ENCODE peak calls at places on chromosomes 2 and 18, in seven cellular contexts. M is DND-41, R is H9, K is left ventricle myocardium inferior, S is spleen, G is fibroblast of lung, L is kidney. F is an unnamed sample. For H3K4me1, the result is how much of the 10 kb centered on the place peaks cover.

GRCh38 chr2:178732913-178733312 is 74.3 kb downstream of the TTN start:
- DNase-seq in M (no peak), R (no peak), K (no peak), S (no peak), G (no peak), L (no peak), F (no peak)

GRCh38 chr2:34408100-34408499 is 809.0 kb upstream of the FAM98A start:
- DNase-seq in M (no peak), R (no peak), K (no peak), S (no peak), G (no peak), L (no peak), F (no peak)

GRCh38 chr2:120914839-120915521 is 179.3 kb downstream of the GLI2 start:
- DNase-seq in M (no peak), R (no peak), K (peak), S (no peak), G (peak), L (peak), F (peak)

GRCh38 chr2:200860092-200860795 is 4.2 kb downstream of the CLK1 start:
- DNase-seq in M (no peak), R (no peak), K (no peak), S (no peak), G (peak), L (no peak), F (no peak)

GRCh38 chr18:9901377-9901776 is 12.4 kb upstream of the VAPA start:
- DNase-seq in M (no peak), R (no peak), K (no peak), S (no peak), G (no peak), L (no peak), F (no peak)

GRCh38 chr2:58604096-58604495 is 363.0 kb upstream of the FANCL start:
- DNase-seq in M (no peak), R (no peak), K (no peak), S (no peak), G (no peak), L (no peak), F (no peak)

GRCh38 chr2:36733215-36733614 is 36.7 kb downstream of the VIT start:
- DNase-seq in M (no peak), R (no peak), K (peak), S (no peak), G (no peak), L (no peak), F (no peak)

GRCh38 chr2:54341656-54342055 is 85.6 kb upstream of the TSPYL6 start:
- DNase-seq in M (no peak), R (no peak), K (no peak), S (no peak), G (peak), L (no peak), F (no peak)

GRCh38 chr2:119184512-119184911 is 26.0 kb upstream of the C1QL2 start:
- DNase-seq in M (no peak), R (no peak), K (no peak), S (no peak), G (no peak), L (no peak), F (no peak)

GRCh38 chr18:37553633-37554398 is 11.8 kb downstream of the CELF4 start:
- DNase-seq in M (no peak), R (peak), K (no peak), S (peak), G (no peak), L (peak), F (peak)

GRCh38 chr2:64524604-64525322 is 635 bp downstream of the AFTPH start:
- DNase-seq in M (peak), R (peak), K (no peak), S (no peak), G (peak), L (peak), F (no peak)

GRCh38 chr18:27412551-27412950 is 227.4 kb upstream of the CHST9 start:
- DNase-seq in M (no peak), R (no peak), K (no peak), S (no peak), G (no peak), L (no peak), F (no peak)

GRCh38 chr2:215756351-215756731 is 257.0 kb downstream of the MREG start:
- DNase-seq in M (no peak), R (no peak), K (no peak), S (no peak), G (no peak), L (no peak), F (no peak)

GRCh38 chr2:231672617-231673347 is 35.5 kb upstream of the PTMA start:
- DNase-seq in M (peak), R (peak), K (no peak), S (peak), G (peak), L (no peak), F (peak)

GRCh38 chr2:56583796-56584313 is 400.1 kb downstream of the CCDC85A start:
- DNase-seq in M (no peak), R (no peak), K (no peak), S (no peak), G (no peak), L (no peak), F (no peak)

GRCh38 chr2:239688840-239689239 is 288.0 kb upstream of the HDAC4 start:
- DNase-seq in M (no peak), R (no peak), K (no peak), S (peak), G (no peak), L (no peak), F (no peak)

GRCh38 chr2:110157153-110157793 is 41.7 kb upstream of the MALL start:
- DNase-seq in M (peak), R (no peak), K (no peak), S (no peak), G (peak), L (no peak), F (no peak)

GRCh38 chr2:182855376-182855775 is 11.1 kb downstream of the FRZB start:
- DNase-seq in M (no peak), R (no peak), K (no peak), S (no peak), G (no peak), L (no peak), F (no peak)

GRCh38 chr2:182862003-182862402 is 4.4 kb downstream of the FRZB start:
- DNase-seq in M (no peak), R (no peak), K (no peak), S (no peak), G (no peak), L (no peak), F (no peak)

GRCh38 chr2:182854405-182855105 is 11.9 kb downstream of the FRZB start:
- DNase-seq in M (no peak), R (no peak), K (no peak), S (no peak), G (no peak), L (no peak), F (no peak)

GRCh38 chr2:182860858-182861257 is 5.6 kb downstream of the FRZB start:
- DNase-seq in M (no peak), R (no peak), K (no peak), S (no peak), G (no peak), L (no peak), F (no peak)

DNA sequence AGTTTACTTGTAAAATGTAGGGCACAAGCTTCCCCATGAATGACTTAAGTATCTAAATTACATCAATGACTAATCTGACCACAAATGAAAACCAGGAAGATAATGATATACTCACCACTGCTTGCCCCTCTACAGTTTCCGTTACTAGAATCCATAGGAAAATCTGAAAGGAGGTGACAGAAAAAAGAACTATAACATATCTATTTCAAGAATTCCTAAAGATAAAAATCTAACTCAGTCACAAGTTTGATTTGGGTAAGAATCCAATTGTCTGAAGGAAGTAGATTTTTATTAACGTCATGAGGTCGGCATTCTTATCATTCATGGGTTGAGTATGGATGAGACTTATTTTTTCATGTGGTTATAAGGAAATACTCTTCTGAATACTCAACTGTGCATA is 7.8 kb downstream of the FRZB start:
- DNase-seq in M (no peak), R (no peak), K (no peak), S (no peak), G (no peak), L (no peak), F (no peak)
- TF ChIP-seq CTCF in M (no peak), R (no peak), K (no peak), S (no peak), G (no peak), L (no peak), F (no peak)

GRCh38 chr2:20607446-20607845 is 43.5 kb downstream of the HS1BP3 start:
- DNase-seq in M (no peak), R (no peak), K (no peak), S (no peak), G (no peak), L (no peak), F (no peak)
- H3K4me1 ChIP-seq in M (under half), R (under half), K (half or more), S (under half), G (under half), L (under half), F (under half)

DNA sequence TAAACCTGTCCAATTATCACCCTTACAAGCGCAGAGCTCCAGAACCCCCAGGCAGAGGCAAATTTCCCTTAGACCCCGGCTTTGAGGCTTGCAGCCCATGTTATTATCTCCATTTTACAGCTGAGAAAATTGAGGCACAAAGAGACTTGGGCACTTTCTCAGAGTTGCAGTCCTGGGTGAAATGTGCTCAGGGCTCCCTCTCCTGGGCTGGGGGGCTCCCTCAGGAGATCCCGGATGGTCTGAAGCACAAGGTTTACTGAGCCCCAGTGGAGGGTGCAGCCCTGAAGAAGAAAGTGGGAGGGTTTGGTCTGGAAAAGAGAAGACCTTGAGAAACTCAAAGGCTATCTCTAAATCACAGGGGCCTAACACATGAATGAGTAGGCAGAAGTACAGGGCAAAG is 156.6 kb downstream of the CYRIA start:
- DNase-seq in M (no peak), R (no peak), K (no peak), S (no peak), G (no peak), L (no peak), F (no peak)
- TF ChIP-seq CTCF in M (no peak), R (peak), K (no peak), S (no peak), G (no peak), L (no peak), F (no peak)

DNA sequence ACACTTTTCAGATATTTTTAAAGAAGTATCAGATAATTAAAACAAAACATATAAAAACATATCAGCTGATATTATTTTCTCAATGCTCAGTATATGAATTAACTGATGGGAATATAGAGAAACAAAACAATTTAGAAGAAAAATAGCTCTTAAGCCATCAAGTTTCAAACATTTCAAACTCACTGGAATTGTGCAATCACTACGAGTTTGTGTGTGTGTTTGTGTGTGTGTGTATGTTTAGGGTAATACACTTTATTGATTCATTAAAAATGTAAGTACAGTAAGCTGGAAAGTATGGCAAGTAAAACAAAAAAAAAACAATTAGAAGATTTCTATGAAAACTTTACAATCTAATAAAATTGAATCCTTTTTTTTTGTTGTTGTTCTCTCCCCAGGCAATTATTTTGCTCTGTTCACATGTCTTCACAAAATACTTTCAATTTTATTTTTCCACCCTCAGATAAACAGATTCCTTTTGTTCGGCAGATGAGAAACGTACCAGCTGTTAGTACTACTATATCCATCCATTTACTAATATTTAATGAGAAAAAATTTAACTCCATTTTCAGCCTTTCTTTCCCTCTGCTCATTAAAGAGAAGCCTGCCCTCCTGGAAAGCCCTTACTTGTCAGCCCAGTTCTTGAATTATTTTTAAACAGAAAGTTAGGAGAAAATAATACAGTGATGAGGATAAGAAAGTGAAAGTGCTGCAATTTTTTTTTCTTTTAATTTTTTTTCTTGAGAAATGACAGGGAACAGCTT is 87.6 kb downstream of the SLC8A1 start:
- DNase-seq in M (no peak), R (no peak), K (no peak), S (no peak), G (peak), L (no peak), F (no peak)
- H3K4me1 ChIP-seq in M (under half), R (under half), K (half or more), S (under half), G (under half), L (under half), F (under half)

GRCh38 chr2:75290600-75291140 is 91.3 kb upstream of the TACR1 start:
- DNase-seq in M (no peak), R (no peak), K (no peak), S (no peak), G (peak), L (no peak), F (no peak)
- TF ChIP-seq CTCF in M (no peak), R (peak), K (peak), S (no peak), G (peak), L (no peak), F (peak)

DNA sequence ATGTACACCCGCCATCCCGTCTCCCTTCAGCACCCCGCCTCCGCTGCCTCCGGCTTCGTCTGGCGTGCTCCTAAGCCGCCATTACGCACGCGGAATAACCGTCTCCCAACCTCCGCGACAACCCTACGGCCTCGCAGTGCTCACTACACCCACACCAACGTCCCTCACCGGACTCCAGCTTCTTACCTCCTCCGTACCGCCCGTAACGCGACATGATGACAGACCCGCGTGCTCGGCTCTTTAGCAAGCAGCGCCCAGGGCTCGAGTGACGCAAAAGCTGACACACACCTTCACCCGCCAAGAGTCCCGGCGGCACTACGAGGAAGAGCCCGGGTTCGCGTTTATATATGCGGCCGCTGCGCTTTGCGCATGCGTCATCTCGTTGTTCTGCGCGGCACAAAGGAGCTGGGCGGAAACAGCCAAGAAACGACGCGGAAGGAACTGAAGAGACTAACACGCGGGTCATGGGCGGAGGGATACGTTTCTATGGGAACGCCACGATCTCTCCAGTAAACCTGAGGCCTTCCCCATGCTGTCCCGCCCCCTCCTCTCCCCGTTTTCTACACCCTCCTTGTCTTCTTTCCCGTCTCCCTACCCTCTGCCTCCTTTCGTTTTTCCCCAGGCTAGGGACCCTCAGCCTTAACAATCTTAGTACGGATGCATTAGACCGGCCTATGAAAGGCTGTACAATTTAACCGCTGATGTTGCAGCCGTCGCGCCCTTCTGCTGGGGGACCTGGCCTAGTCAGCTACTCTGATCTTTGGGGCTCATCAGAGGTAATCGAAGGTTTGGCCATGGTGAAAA is at the start of gene SRSF7:
- DNase-seq in M (peak), R (peak), K (peak), S (peak), G (peak), L (peak), F (peak)
- H3K4me1 ChIP-seq in M (half or more), R (under half), K (half or more), S (half or more), G (under half), L (under half), F (under half)

GRCh38 chr18:45739268-45739667 is 15.3 kb downstream of the SLC14A1 start:
- DNase-seq in M (no peak), R (no peak), K (no peak), S (no peak), G (no peak), L (no peak), F (no peak)

GRCh38 chr18:45739848-45740247 is 15.9 kb downstream of the SLC14A1 start:
- DNase-seq in M (no peak), R (no peak), K (no peak), S (no peak), G (no peak), L (no peak), F (no peak)

GRCh38 chr18:45734944-45735343 is 11.0 kb downstream of the SLC14A1 start:
- DNase-seq in M (no peak), R (no peak), K (no peak), S (no peak), G (no peak), L (no peak), F (no peak)

GRCh38 chr18:45741056-45741455 is 17.1 kb downstream of the SLC14A1 start:
- DNase-seq in M (no peak), R (no peak), K (no peak), S (no peak), G (no peak), L (no peak), F (no peak)

GRCh38 chr18:45738660-45739059 is 14.7 kb downstream of the SLC14A1 start:
- DNase-seq in M (no peak), R (peak), K (no peak), S (no peak), G (no peak), L (no peak), F (no peak)
- TF ChIP-seq CTCF in M (no peak), R (peak), K (peak), S (no peak), G (no peak), L (no peak), F (no peak)